ENCODE peak calls at places on chromosome 1, in six cellular contexts. W is body of pancreas; B is A549; S is T-helper 17 cell; R is left ventricle myocardium inferior; X is CD8-positive, alpha-beta memory T cell. N is an unnamed sample. For H3K9me3, the result is how much of the 10 kb centered on the place peaks cover.

GRCh38 chr1:33768821-33769220 is 95.1 kb upstream of the HMGB4 start:
- DNase-seq in B (no peak), X (no peak), W (no peak), S (no peak), R (no peak), N (no peak)

GRCh38 chr1:6322161-6322560 is 61.3 kb upstream of the GPR153 start:
- DNase-seq in W (no peak), R (no peak), B (no peak), X (no peak), S (no peak), N (no peak)

GRCh38 chr1:9849691-9850441 is 26.1 kb upstream of the CLSTN1 start:
- DNase-seq in X (peak), S (no peak), R (no peak), B (no peak), W (no peak), N (no peak)

GRCh38 chr1:24641646-24642151 is 1.4 kb upstream of the SRRM1 start:
- DNase-seq in B (no peak), W (peak), X (peak), S (no peak), R (peak), N (no peak)

GRCh38 chr1:203744008-203744972 is 20.7 kb upstream of the LAX1 start:
- DNase-seq in R (peak), W (peak), S (no peak), X (peak), B (no peak), N (peak)

GRCh38 chr1:100700586-100700985 is 19.0 kb upstream of the VCAM1 start:
- DNase-seq in S (no peak), W (no peak), B (no peak), R (no peak), X (no peak), N (no peak)

GRCh38 chr1:203473781-203474305 is 1.8 kb upstream of the PRELP start:
- DNase-seq in W (no peak), B (no peak), X (no peak), R (no peak), S (no peak), N (no peak)

GRCh38 chr1:236207121-236207520 is 64.8 kb downstream of the GPR137B start:
- DNase-seq in R (no peak), S (no peak), B (no peak), X (no peak), W (peak), N (no peak)

GRCh38 chr1:223316082-223316481 is 47.9 kb downstream of the SUSD4 start:
- DNase-seq in X (no peak), W (no peak), R (no peak), B (no peak), S (no peak), N (no peak)

GRCh38 chr1:117810553-117810952 is 118.9 kb downstream of the GDAP2 start:
- DNase-seq in R (no peak), W (no peak), X (no peak), S (no peak), B (no peak), N (no peak)

GRCh38 chr1:85862456-85862855 is 154.2 kb upstream of the ZNHIT6 start:
- DNase-seq in X (no peak), S (no peak), R (no peak), W (no peak), B (peak), N (no peak)

GRCh38 chr1:203148127-203148526 is 20.6 kb downstream of the ADORA1 start:
- DNase-seq in R (no peak), B (no peak), S (no peak), X (no peak), W (peak), N (no peak)

GRCh38 chr1:19477284-19478240 is 7.8 kb downstream of the CAPZB start:
- DNase-seq in S (no peak), B (no peak), R (no peak), X (peak), W (peak), N (no peak)

GRCh38 chr1:247769603-247770002 is 9.2 kb upstream of the OR1C1 start:
- DNase-seq in R (no peak), B (no peak), W (no peak), X (no peak), S (no peak), N (no peak)
- H3K9me3 ChIP-seq in R (under half), B (under half), W (under half), X (under half), S (under half), N (under half)

DNA sequence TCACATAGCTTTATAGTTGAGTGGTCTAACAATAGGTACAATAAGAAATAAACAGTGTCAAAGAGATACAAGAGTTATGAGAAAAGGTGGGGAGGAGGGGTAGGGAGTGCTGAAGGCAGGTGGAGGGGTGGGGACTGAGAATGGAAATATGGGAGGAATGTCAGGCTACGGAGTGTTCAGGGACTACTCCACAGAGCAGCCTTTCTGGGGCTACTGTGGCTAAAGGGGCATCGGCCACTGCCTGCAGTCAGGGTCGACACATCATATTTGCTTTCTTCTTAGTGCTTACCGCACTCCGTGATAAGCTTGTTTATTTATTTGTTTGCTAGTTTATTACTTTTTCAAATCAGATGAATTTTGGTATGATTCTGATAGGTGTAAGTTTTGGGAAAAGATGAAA is 34.4 kb upstream of the CRNN start:
- DNase-seq in W (no peak), X (no peak), B (no peak), R (no peak), S (no peak), N (no peak)
- H3K9me3 ChIP-seq in W (under half), X (under half), B (under half), R (under half), S (under half), N (under half)

GRCh38 chr1:79705218-79705617 is 698.7 kb upstream of the ADGRL4 start:
- DNase-seq in B (no peak), W (no peak), S (no peak), R (no peak), X (no peak), N (no peak)

GRCh38 chr1:79714664-79715063 is 708.1 kb upstream of the ADGRL4 start:
- DNase-seq in S (no peak), B (no peak), R (no peak), W (no peak), X (no peak), N (no peak)

GRCh38 chr1:79716481-79716880 is 710.0 kb upstream of the ADGRL4 start:
- DNase-seq in X (no peak), B (peak), W (peak), R (no peak), S (no peak), N (no peak)

GRCh38 chr1:79708646-79709237 is 702.2 kb upstream of the ADGRL4 start:
- DNase-seq in W (no peak), X (no peak), B (no peak), S (no peak), R (no peak), N (no peak)

DNA sequence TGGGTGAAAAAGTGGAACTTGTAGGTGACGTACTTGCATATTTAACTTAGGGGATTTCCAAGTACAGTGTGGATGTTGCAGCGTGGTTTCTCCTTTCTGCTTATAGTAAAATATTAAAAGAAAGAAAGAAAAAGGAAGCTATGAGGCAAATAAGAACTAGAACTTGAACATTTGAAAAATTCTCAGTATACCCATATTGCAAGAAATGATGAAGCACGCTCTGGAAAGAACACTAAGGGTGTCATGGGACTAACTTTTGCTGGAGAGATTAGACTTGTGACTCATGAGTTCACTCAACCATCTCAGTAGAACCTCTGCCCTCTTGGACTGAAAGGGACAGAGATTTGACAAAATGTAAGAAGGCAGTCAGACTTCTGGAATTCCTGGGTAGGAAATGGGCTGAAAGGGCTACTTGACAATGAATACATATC is 704.5 kb upstream of the ADGRL4 start:
- DNase-seq in S (no peak), B (no peak), W (no peak), R (no peak), X (no peak), N (no peak)
- H3K9me3 ChIP-seq in S (under half), B (under half), W (under half), R (under half), X (under half), N (under half)

GRCh38 chr1:2808386-2808705 is 6.9 kb upstream of the TTC34 start:
- DNase-seq in R (no peak), W (no peak), S (no peak), X (no peak), B (no peak), N (no peak)
- H3K9me3 ChIP-seq in R (under half), W (under half), S (under half), X (under half), B (under half), N (under half)

DNA sequence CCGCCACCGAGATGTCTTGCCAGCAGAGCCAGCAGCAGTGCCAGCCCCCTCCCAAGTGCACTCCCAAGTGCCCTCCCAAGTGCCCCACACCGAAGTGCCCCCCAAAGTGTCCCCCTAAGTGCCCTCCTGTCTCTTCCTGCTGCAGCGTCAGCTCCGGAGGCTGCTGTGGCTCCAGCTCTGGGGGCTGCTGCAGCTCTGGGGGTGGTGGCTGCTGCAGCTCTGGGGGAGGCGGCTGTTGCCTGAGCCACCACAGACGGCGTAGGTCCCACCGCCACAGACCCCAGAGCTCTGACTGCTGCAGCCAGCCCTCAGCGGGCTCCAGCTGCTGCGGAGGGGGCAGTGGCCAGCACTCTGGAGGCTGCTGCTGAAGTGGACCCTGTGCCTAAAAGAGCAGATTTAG is 1.4 kb downstream of the LCE1F start:
- DNase-seq in W (no peak), X (no peak), S (no peak), B (no peak), R (no peak), N (no peak)
- H3K9me3 ChIP-seq in W (under half), X (under half), S (under half), B (under half), R (under half), N (under half)

GRCh38 chr1:197781998-197782718 is 6.9 kb upstream of the DENND1B start:
- DNase-seq in B (no peak), W (no peak), S (no peak), R (no peak), X (no peak), N (no peak)

GRCh38 chr1:197776348-197777082 is 1.2 kb upstream of the DENND1B start:
- DNase-seq in S (no peak), B (no peak), W (no peak), R (no peak), X (peak), N (no peak)

GRCh38 chr1:197778326-197778922 is 3.1 kb upstream of the DENND1B start:
- DNase-seq in W (no peak), R (no peak), S (no peak), X (no peak), B (no peak), N (no peak)

GRCh38 chr1:197782719-197783328 is 7.5 kb upstream of the DENND1B start:
- DNase-seq in S (no peak), R (no peak), W (no peak), X (no peak), B (no peak), N (no peak)

GRCh38 chr1:197779921-197780320 is 4.6 kb upstream of the DENND1B start:
- DNase-seq in X (no peak), R (no peak), S (no peak), W (no peak), B (no peak), N (no peak)
- H3K9me3 ChIP-seq in X (under half), R (under half), S (under half), W (under half), B (under half), N (under half)